ENCODE peak calls at places on chromosome X, in ten cellular contexts. F is activated CD8-positive, alpha-beta memory T cell treated with anti-CD3 and anti-CD28 coated beads for 1 hour; X is psoas muscle; R is cardiac muscle cell; A is dorsolateral prefrontal cortex; J is HS-5; W is neuronal stem cell; Q is endothelial cell; I is GM12864; T is stimulated activated CD8-positive, alpha-beta memory T cell treated with anti-CD3 and anti-CD28 coated beads, Interleukin-7, amount 100 ng/mL, for 24 hours. C is an unnamed sample.
A peak's percentile ranks its signal among the peaks of the same experiment; 100 is the strongest.

GRCh38 chrX:11532291-11533075 is 133.2 kb downstream of the ARHGAP6 start:
- DNase-seq in R (no peak), T (no peak), A (no peak), W (no peak), F (no peak), X (no peak), J (no peak), Q (no peak), I (no peak), C (no peak)

GRCh38 chrX:153647461-153648357 is 706 bp downstream of the DUSP9 start:
- DNase-seq in R (no peak), T (no peak), W (no peak), J (no peak), X (peak; percentile 40), F (no peak), I (no peak), A (peak; percentile 33), Q (no peak), C (no peak)

GRCh38 chrX:132750312-132751042 is 208.0 kb downstream of the HS6ST2 start:
- DNase-seq in F (no peak), T (no peak), R (peak; percentile 15), I (no peak), A (no peak), J (no peak), Q (no peak), W (no peak), X (no peak), C (no peak)

GRCh38 chrX:9072281-9072680 is 38.4 kb upstream of the FAM9B start:
- DNase-seq in I (no peak), W (no peak), R (peak; percentile 21), Q (no peak), T (no peak), J (no peak), F (no peak), X (no peak), A (no peak), C (no peak)

GRCh38 chrX:153456161-153456560 is 10.3 kb upstream of the TREX2 start:
- DNase-seq in R (no peak), A (peak; percentile 69), X (peak; percentile 78), F (no peak), J (no peak), T (no peak), I (no peak), W (no peak), Q (no peak), C (no peak)

GRCh38 chrX:9285342-9285771 is 179.5 kb upstream of the TBL1X start:
- DNase-seq in F (no peak), A (no peak), R (no peak), T (peak; percentile 26), I (no peak), W (no peak), Q (no peak), X (no peak), J (no peak), C (no peak)

GRCh38 chrX:18354369-18355329 is at the start of gene SCML2:
- DNase-seq in Q (peak; percentile 49), R (peak; percentile 38), A (peak; percentile 69), I (no peak), T (no peak), W (peak; percentile 36), F (peak; percentile 17), X (peak; percentile 54), J (no peak), C (no peak)

GRCh38 chrX:16873106-16873505 is 2.9 kb upstream of the RBBP7 start:
- DNase-seq in R (no peak), W (no peak), T (no peak), F (no peak), J (no peak), Q (no peak), I (no peak), A (no peak), X (no peak), C (no peak)

GRCh38 chrX:111447298-111447697 is 35.3 kb upstream of the DCX start:
- DNase-seq in J (no peak), A (no peak), R (peak; percentile 4), W (peak; percentile 23), I (no peak), F (no peak), X (no peak), Q (peak; percentile 36), T (no peak), C (no peak)

GRCh38 chrX:9539611-9540387 is 74.9 kb downstream of the TBL1X start:
- DNase-seq in R (no peak), Q (no peak), T (no peak), J (no peak), A (no peak), I (no peak), W (no peak), F (no peak), X (no peak), C (no peak)